ENCODE peak calls at places on chromosomes 4 and X, in seven cellular contexts. C is sciatic nerve; K is OCI-LY7; A is right lobe of liver; Z is lung; D is activated CD4-positive, alpha-beta memory T cell treated with anti-CD3 and anti-CD28 coated beads, Interleukin-2, amount 10 ng/mL, durations not matched to agents 7 days and 5 days; R is activated T-helper 2 cell treated with anti-CD3 and anti-CD28 coated beads, Interferon-gamma antibody, Interleukin-2, Interleukin-4, amounts not matched to agents 10 μg/mL and 5 μg/mL and 100 μg/mL, durations not matched to agents 14 hours and 24 hours and 36 hours. G is an unnamed sample.

GRCh38 chrX:134512566-134512965 is 52.6 kb downstream of the HPRT1 start:
- DNase-seq in C (no peak), K (no peak), A (no peak), Z (no peak), D (no peak), R (no peak), G (no peak)

GRCh38 chr4:138259801-138260200 is 17.7 kb upstream of the SLC7A11 start:
- DNase-seq in C (no peak), K (no peak), A (no peak), Z (no peak), D (no peak), R (no peak), G (no peak)

GRCh38 chr4:7161721-7162214 is 30.6 kb upstream of the SORCS2 start:
- DNase-seq in C (peak; percentile 61), K (no peak), A (peak; percentile 17), Z (no peak), D (no peak), R (no peak), G (no peak)

GRCh38 chrX:71540801-71541545 is 8.1 kb downstream of the OGT start:
- DNase-seq in C (no peak), K (peak; percentile 68), A (no peak), Z (no peak), D (no peak), R (no peak), G (no peak)

GRCh38 chr4:77044458-77045124 is 31.2 kb downstream of the CCNI start:
- DNase-seq in C (no peak), K (peak; percentile 62), A (no peak), Z (no peak), D (no peak), R (no peak), G (no peak)

GRCh38 chr4:148922497-148922896 is 480.3 kb upstream of the NR3C2 start:
- DNase-seq in C (no peak), K (no peak), A (no peak), Z (no peak), D (no peak), R (no peak), G (no peak)

GRCh38 chr4:25792200-25792791 is 70.5 kb downstream of the SEL1L3 start:
- DNase-seq in C (no peak), K (peak; percentile 40), A (peak; percentile 85), Z (peak; percentile 54), D (no peak), R (no peak), G (no peak)

GRCh38 chr4:69239777-69240176 is 25.2 kb upstream of the UGT2B11 start:
- DNase-seq in C (no peak), K (no peak), A (no peak), Z (no peak), D (no peak), R (no peak), G (no peak)

GRCh38 chr4:173446416-173446815 is 47.5 kb upstream of the SCRG1 start:
- DNase-seq in C (no peak), K (no peak), A (no peak), Z (no peak), D (no peak), R (no peak), G (no peak)

GRCh38 chr4:94889961-94890360 is 132.2 kb downstream of the BMPR1B start:
- DNase-seq in C (no peak), K (no peak), A (no peak), Z (no peak), D (no peak), R (no peak), G (no peak)

GRCh38 chr4:157114671-157115070 is 38.7 kb downstream of the GLRB start:
- DNase-seq in C (no peak), K (no peak), A (no peak), Z (no peak), D (no peak), R (no peak), G (no peak)

GRCh38 chr4:82268050-82268825 is 105.6 kb downstream of the HNRNPD start:
- DNase-seq in C (peak; percentile 72), K (peak; percentile 66), A (peak; percentile 65), Z (peak; percentile 41), D (peak; percentile 51), R (no peak), G (peak; percentile 41)

GRCh38 chrX:1444896-1445480 is 7.7 kb downstream of the ASMTL start:
- DNase-seq in C (peak; percentile 2), K (no peak), A (peak; percentile 17), Z (no peak), D (peak; percentile 8), R (peak; percentile 6), G (no peak)

GRCh38 chr4:163167333-163167626 is 590 bp upstream of the NAF1 start:
- DNase-seq in C (no peak), K (peak; percentile 3), A (no peak), Z (no peak), D (no peak), R (no peak), G (no peak)

GRCh38 chr4:128528793-128529553 is 241.4 kb upstream of the PGRMC2 start:
- DNase-seq in C (no peak), K (no peak), A (no peak), Z (peak; percentile 48), D (no peak), R (no peak), G (no peak)

GRCh38 chr4:42280327-42281095 is 116.8 kb upstream of the SHISA3 start:
- DNase-seq in C (no peak), K (peak; percentile 53), A (no peak), Z (no peak), D (no peak), R (no peak), G (no peak)

GRCh38 chr4:78707793-78708192 is 68.4 kb upstream of the BMP2K start:
- DNase-seq in C (no peak), K (peak; percentile 66), A (no peak), Z (no peak), D (no peak), R (no peak), G (no peak)

GRCh38 chr4:22978656-22979055 is 285.9 kb downstream of the GBA3 start:
- DNase-seq in C (no peak), K (no peak), A (no peak), Z (no peak), D (no peak), R (no peak), G (no peak)

GRCh38 chr4:8440491-8441311 is at the start of the genes ACOX3 and TRMT44:
- DNase-seq in C (peak; percentile 94), K (peak; percentile 87), A (peak; percentile 94), Z (peak; percentile 93), D (peak; percentile 95), R (peak; percentile 93), G (peak; percentile 56)

GRCh38 chrX:149877636-149878035 is 3.3 kb upstream of the MAGEA8 start:
- DNase-seq in C (no peak), K (no peak), A (no peak), Z (no peak), D (no peak), R (no peak), G (no peak)

GRCh38 chr4:40621592-40622512 is 7.8 kb downstream of the RBM47 start:
- DNase-seq in C (peak; percentile 83), K (peak; percentile 65), A (peak; percentile 85), Z (peak; percentile 90), D (peak; percentile 43), R (peak; percentile 21), G (peak; percentile 39)

GRCh38 chr4:188783606-188784157 is 644.4 kb downstream of the TRIML1 start:
- DNase-seq in C (no peak), K (no peak), A (no peak), Z (no peak), D (no peak), R (no peak), G (no peak)

GRCh38 chr4:2714918-2715317 is 41.2 kb downstream of the TNIP2 start:
- DNase-seq in C (no peak), K (no peak), A (no peak), Z (no peak), D (no peak), R (no peak), G (no peak)

GRCh38 chrX:15619053-15619772 is 18.5 kb upstream of the ACE2 start:
- DNase-seq in C (no peak), K (no peak), A (no peak), Z (no peak), D (no peak), R (no peak), G (no peak)

GRCh38 chrX:151985955-151986354 is 11.5 kb upstream of the GABRE start:
- DNase-seq in C (no peak), K (no peak), A (no peak), Z (no peak), D (no peak), R (no peak), G (no peak)

GRCh38 chr4:170087163-170087700 is 2.5 kb downstream of the AADAT start:
- DNase-seq in C (no peak), K (no peak), A (no peak), Z (no peak), D (no peak), R (no peak), G (no peak)

GRCh38 chrX:108070891-108071290 is 20.5 kb downstream of the PSMD10 start:
- DNase-seq in C (no peak), K (no peak), A (no peak), Z (no peak), D (no peak), R (no peak), G (no peak)

GRCh38 chrX:155134255-155134654 is 62.9 kb downstream of the BRCC3 start:
- DNase-seq in C (no peak), K (no peak), A (no peak), Z (no peak), D (no peak), R (no peak), G (no peak)